ENCODE peak calls at places on chromosomes 13 and 19, in six cellular contexts. E, S, D, B, A and G are unnamed samples.

GRCh38 chr19:6590458-6591319 is at the start of gene CD70:
- DNase-seq in D (no peak), E (peak), S (no peak), B (peak), A (no peak), G (no peak)

GRCh38 chr19:3479819-3480215 is 508 bp downstream of the SMIM24 start:
- DNase-seq in B (no peak), S (peak), E (no peak), A (peak), D (no peak), G (no peak)

GRCh38 chr19:48724796-48725753 is 5.5 kb upstream of the MAMSTR start:
- DNase-seq in A (peak), E (no peak), B (peak), S (no peak), D (no peak), G (no peak)

GRCh38 chr19:55688422-55689218 is 13.6 kb downstream of the EPN1 start:
- DNase-seq in B (no peak), S (peak), A (peak), E (no peak), D (no peak), G (peak)

GRCh38 chr13:27043013-27043412 is 128.6 kb downstream of the USP12 start:
- DNase-seq in D (no peak), A (no peak), B (peak), S (no peak), E (no peak), G (no peak)

GRCh38 chr13:41133951-41134350 is 1.3 kb upstream of the KBTBD6 start:
- DNase-seq in B (no peak), A (no peak), D (no peak), E (no peak), S (no peak), G (no peak)

GRCh38 chr19:49590971-49591730 is at the start of gene PRR12:
- DNase-seq in D (peak), E (peak), B (peak), A (peak), S (peak), G (peak)

GRCh38 chr13:110699148-110700145 is 6.5 kb downstream of the CARS2 start:
- DNase-seq in D (no peak), E (no peak), B (no peak), A (no peak), S (no peak), G (no peak)

GRCh38 chr13:112765734-112766133 is 75.9 kb downstream of the ATP11A start:
- DNase-seq in E (no peak), B (no peak), A (no peak), S (peak), D (no peak), G (no peak)

GRCh38 chr13:70203661-70204229 is 95.5 kb upstream of the KLHL1 start:
- DNase-seq in A (no peak), D (no peak), E (no peak), S (no peak), B (peak), G (peak)

GRCh38 chr19:40740747-40741146 is 9.5 kb downstream of the ACTMAP start:
- DNase-seq in S (no peak), E (no peak), D (no peak), A (peak), B (no peak), G (peak)

GRCh38 chr13:112928020-112928931 is 40.7 kb upstream of the MCF2L start:
- DNase-seq in A (no peak), S (no peak), D (no peak), B (no peak), E (no peak), G (no peak)

GRCh38 chr19:47615714-47616113 is 6.8 kb downstream of the BICRA start:
- DNase-seq in B (no peak), S (no peak), E (no peak), A (no peak), D (no peak), G (no peak)

GRCh38 chr19:30358821-30359580 is 13.2 kb upstream of the ZNF536 start:
- DNase-seq in B (no peak), E (no peak), D (no peak), S (no peak), A (no peak), G (no peak)

GRCh38 chr19:34851277-34851804 is 75.4 kb upstream of the ZNF30 start:
- DNase-seq in S (no peak), E (no peak), A (no peak), D (no peak), B (no peak), G (peak)

GRCh38 chr13:49693877-49694276 is 2.6 kb upstream of the EBPL start:
- DNase-seq in D (no peak), E (no peak), S (no peak), B (no peak), A (no peak), G (no peak)

GRCh38 chr13:71218960-71219359 is 648.0 kb downstream of the DACH1 start:
- DNase-seq in E (no peak), A (no peak), D (no peak), S (no peak), B (peak), G (no peak)

GRCh38 chr13:62643007-62643483 is 1227.4 kb upstream of the PCDH20 start:
- DNase-seq in B (peak), A (no peak), E (no peak), D (no peak), S (no peak), G (no peak)

GRCh38 chr13:63843766-63844699 is 2428.4 kb upstream of the PCDH20 start:
- DNase-seq in B (no peak), A (no peak), E (no peak), D (no peak), S (no peak), G (peak)

GRCh38 chr13:42532561-42533335 is 41.2 kb upstream of the TNFSF11 start:
- DNase-seq in E (no peak), A (no peak), S (no peak), D (no peak), B (no peak), G (no peak)

GRCh38 chr13:30610311-30610710 is 7.4 kb upstream of the USPL1 start:
- DNase-seq in B (no peak), D (no peak), S (no peak), E (no peak), A (no peak), G (no peak)

GRCh38 chr19:33771308-33772101 is 25.2 kb upstream of the KCTD15 start:
- DNase-seq in S (peak), E (peak), B (peak), D (peak), A (peak), G (peak)

GRCh38 chr19:13022111-13022858 is 27.0 kb downstream of the NFIX start:
- DNase-seq in D (no peak), A (no peak), E (no peak), S (no peak), B (peak), G (no peak)

GRCh38 chr19:51029718-51030117 is 3.3 kb upstream of the KLK11 start:
- DNase-seq in A (no peak), S (no peak), D (no peak), B (peak), E (no peak), G (no peak)

GRCh38 chr13:43196171-43196611 is 172.8 kb downstream of the DNAJC15 start:
- DNase-seq in D (no peak), B (no peak), A (no peak), E (no peak), S (no peak), G (no peak)

GRCh38 chr13:110812111-110812868 is 98.8 kb downstream of the ING1 start:
- DNase-seq in B (no peak), A (no peak), S (no peak), D (no peak), E (no peak), G (peak)

GRCh38 chr13:26074706-26075105 is 22.9 kb upstream of the SHISA2 start:
- DNase-seq in B (peak), S (no peak), D (no peak), E (no peak), A (no peak), G (no peak)

GRCh38 chr19:38714354-38714778 is 29.9 kb downstream of the CAPN12 start:
- DNase-seq in A (no peak), E (no peak), D (no peak), S (no peak), B (no peak), G (no peak)

GRCh38 chr13:112859817-112860190 is 109.2 kb upstream of the MCF2L start:
- DNase-seq in D (no peak), S (no peak), A (no peak), B (peak), E (no peak), G (no peak)

GRCh38 chr19:50333737-50334617 is 4.8 kb upstream of the KCNC3 start:
- DNase-seq in B (no peak), S (peak), E (peak), D (peak), A (peak), G (peak)

GRCh38 chr13:107906131-107906530 is 309.2 kb downstream of the LIG4 start:
- DNase-seq in B (no peak), A (no peak), D (no peak), E (no peak), S (no peak), G (no peak)

GRCh38 chr13:22009500-22009899 is 338.6 kb downstream of the FGF9 start:
- DNase-seq in A (no peak), D (no peak), E (no peak), S (no peak), B (no peak), G (no peak)

GRCh38 chr19:13842294-13843103 is 34.4 kb upstream of the NANOS3 start:
- DNase-seq in B (peak), D (peak), A (peak), E (peak), S (peak), G (peak)

GRCh38 chr13:51006067-51006800 is 96.6 kb downstream of the RNASEH2B start:
- DNase-seq in B (no peak), E (no peak), A (no peak), D (no peak), S (no peak), G (no peak)

GRCh38 chr13:100550433-100550832 is 38.2 kb downstream of the GGACT start:
- DNase-seq in E (no peak), B (no peak), S (peak), D (no peak), A (peak), G (peak)